ENCODE peak calls at places on chromosome X, in eight cellular contexts. Q is Peyer's patch, R is K562, B is uterus, F is esophagus muscularis mucosa, G is vagina, E is prostate gland, Y is breast epithelium. W is an unnamed sample.

GRCh38 chrX:98194036-98194435 is 1310.3 kb downstream of the RPA4 start:
- DNase-seq in Q (no peak), R (no peak), B (no peak), F (no peak), G (no peak), E (no peak), Y (no peak), W (no peak)

GRCh38 chrX:81957900-81958545 is 756.1 kb downstream of the SH3BGRL start:
- DNase-seq in Q (no peak), R (no peak), B (no peak), F (no peak), G (no peak), E (no peak), Y (no peak), W (peak; percentile 1)

GRCh38 chrX:40224658-40225057 is 126.9 kb upstream of the BCOR start:
- DNase-seq in Q (no peak), R (no peak), B (no peak), F (no peak), G (no peak), E (peak; percentile 28), Y (no peak), W (no peak)

GRCh38 chrX:74300869-74301268 is 3.1 kb upstream of the ZCCHC13 start:
- DNase-seq in Q (no peak), R (no peak), B (no peak), F (no peak), G (no peak), E (no peak), Y (no peak), W (no peak)

GRCh38 chrX:107421337-107421736 is 28.1 kb upstream of the FRMPD3 start:
- DNase-seq in Q (no peak), R (no peak), B (no peak), F (no peak), G (no peak), E (no peak), Y (no peak), W (no peak)

GRCh38 chrX:109373468-109373867 is 108.4 kb downstream of the GUCY2F start:
- DNase-seq in Q (no peak), R (no peak), B (no peak), F (no peak), G (no peak), E (no peak), Y (no peak), W (no peak)

GRCh38 chrX:53357799-53358530 is 64.5 kb downstream of the SMC1A start:
- DNase-seq in Q (no peak), R (no peak), B (no peak), F (no peak), G (no peak), E (no peak), Y (no peak), W (no peak)

GRCh38 chrX:69088171-69088938 is 76.9 kb downstream of the PJA1 start:
- DNase-seq in Q (no peak), R (no peak), B (no peak), F (no peak), G (no peak), E (no peak), Y (no peak), W (no peak)

GRCh38 chrX:72169008-72169728 is 12.4 kb upstream of the PIN4 start:
- DNase-seq in Q (no peak), R (no peak), B (no peak), F (no peak), G (no peak), E (no peak), Y (no peak), W (no peak)

GRCh38 chrX:63350551-63350950 is 581 bp downstream of the SPIN4 start:
- DNase-seq in Q (peak; percentile 38), R (peak; percentile 11), B (peak; percentile 19), F (no peak), G (no peak), E (peak; percentile 8), Y (no peak), W (no peak)

GRCh38 chrX:15564981-15565579 is 35.7 kb downstream of the ACE2 start:
- DNase-seq in Q (no peak), R (peak; percentile 42), B (peak; percentile 43), F (no peak), G (no peak), E (peak; percentile 67), Y (peak; percentile 52), W (peak; percentile 0)

GRCh38 chrX:119784747-119785446 is 6.5 kb downstream of the RPL39 start:
- DNase-seq in Q (peak; percentile 48), R (peak; percentile 27), B (no peak), F (no peak), G (no peak), E (no peak), Y (no peak), W (no peak)

GRCh38 chrX:66005832-66006449 is 33.9 kb downstream of the VSIG4 start:
- DNase-seq in Q (no peak), R (no peak), B (no peak), F (no peak), G (no peak), E (no peak), Y (no peak), W (no peak)

GRCh38 chrX:108537005-108537404 is 97.4 kb downstream of the COL4A5 start:
- DNase-seq in Q (no peak), R (peak; percentile 19), B (no peak), F (no peak), G (no peak), E (peak; percentile 7), Y (no peak), W (no peak)

GRCh38 chrX:24574743-24575142 is 72.4 kb downstream of the PCYT1B start:
- DNase-seq in Q (no peak), R (no peak), B (no peak), F (no peak), G (no peak), E (no peak), Y (no peak), W (no peak)

GRCh38 chrX:93538575-93538974 is 134.8 kb downstream of the NAP1L3 start:
- DNase-seq in Q (no peak), R (peak; percentile 1), B (no peak), F (no peak), G (no peak), E (no peak), Y (no peak), W (no peak)

GRCh38 chrX:119606508-119607389 is 525 bp upstream of the NKRF start:
- DNase-seq in Q (no peak), R (no peak), B (no peak), F (no peak), G (no peak), E (no peak), Y (no peak), W (no peak)

GRCh38 chrX:110066488-110067225 is 63.7 kb downstream of the TMEM164 start:
- DNase-seq in Q (no peak), R (no peak), B (no peak), F (no peak), G (no peak), E (no peak), Y (no peak), W (no peak)

GRCh38 chrX:82412851-82413250 is 1095.2 kb upstream of the POU3F4 start:
- DNase-seq in Q (no peak), R (no peak), B (no peak), F (no peak), G (no peak), E (no peak), Y (no peak), W (no peak)

GRCh38 chrX:112643721-112644120 is 36.0 kb downstream of the LHFPL1 start:
- DNase-seq in Q (no peak), R (no peak), B (no peak), F (no peak), G (no peak), E (no peak), Y (no peak), W (no peak)

GRCh38 chrX:70664726-70665125 is 220.1 kb downstream of the DLG3 start:
- DNase-seq in Q (no peak), R (peak; percentile 8), B (no peak), F (no peak), G (no peak), E (no peak), Y (no peak), W (no peak)

GRCh38 chrX:110755611-110756010 is 40.0 kb downstream of the CHRDL1 start:
- DNase-seq in Q (no peak), R (no peak), B (no peak), F (no peak), G (no peak), E (no peak), Y (no peak), W (no peak)

GRCh38 chrX:17692709-17693346 is 44.5 kb upstream of the SCML1 start:
- DNase-seq in Q (no peak), R (no peak), B (no peak), F (no peak), G (no peak), E (no peak), Y (no peak), W (no peak)

GRCh38 chrX:86133761-86134160 is 14.5 kb upstream of the DACH2 start:
- DNase-seq in Q (no peak), R (no peak), B (no peak), F (no peak), G (no peak), E (no peak), Y (no peak), W (no peak)

GRCh38 chrX:15343075-15343476 is 7.8 kb upstream of the PIGA start:
- DNase-seq in Q (no peak), R (no peak), B (no peak), F (no peak), G (no peak), E (peak; percentile 4), Y (no peak), W (no peak)

GRCh38 chrX:1205681-1206611 is 6.5 kb downstream of the CRLF2 start:
- DNase-seq in Q (no peak), R (no peak), B (no peak), F (no peak), G (no peak), E (no peak), Y (peak; percentile 15), W (peak; percentile 7)

GRCh38 chrX:23792861-23793553 is 10.0 kb downstream of the SAT1 start:
- DNase-seq in Q (no peak), R (no peak), B (no peak), F (no peak), G (no peak), E (no peak), Y (no peak), W (no peak)

GRCh38 chrX:48606091-48606490 is 8.8 kb downstream of the WDR13 start:
- DNase-seq in Q (no peak), R (peak; percentile 24), B (no peak), F (no peak), G (no peak), E (no peak), Y (no peak), W (no peak)
- TF ChIP-seq POLR2A in Q (no peak), R (no peak), B (no peak), F (no peak), G (no peak), E (no peak), Y (no peak), W (no peak)

GRCh38 chrX:13120017-13120416 is 75.6 kb upstream of the FAM9C start:
- DNase-seq in Q (no peak), R (peak; percentile 16), B (peak; percentile 31), F (no peak), G (no peak), E (peak; percentile 6), Y (no peak), W (no peak)
- TF ChIP-seq POLR2A in Q (no peak), R (no peak), B (peak; percentile 8), F (no peak), G (no peak), E (no peak), Y (no peak), W (no peak)

GRCh38 chrX:31168596-31168995 is 96.8 kb upstream of the FTHL17 start:
- DNase-seq in Q (no peak), R (no peak), B (no peak), F (no peak), G (no peak), E (no peak), Y (no peak), W (no peak)
- TF ChIP-seq POLR2A in Q (no peak), R (no peak), B (no peak), F (no peak), G (no peak), E (no peak), Y (no peak), W (no peak)

GRCh38 chrX:103215037-103215767 is at the start of gene BEX4:
- DNase-seq in Q (peak; percentile 82), R (peak; percentile 88), B (peak; percentile 82), F (peak; percentile 94), G (no peak), E (peak; percentile 82), Y (peak; percentile 85), W (no peak)
- TF ChIP-seq POLR2A in Q (peak; percentile 71), R (peak; percentile 85), B (peak; percentile 83), F (peak; percentile 70), G (peak; percentile 87), E (peak; percentile 90), Y (peak; percentile 78), W (no peak)

W was measured in H54.